ENCODE peak calls at places on chromosomes 3 and 15, in five cellular contexts. J is stimulated activated CD8-positive, alpha-beta memory T cell treated with anti-CD3 and anti-CD28 coated beads, Interleukin-7, amount 100 ng/mL, for 24 hours; P is left ventricle myocardium superior; O is CD4-positive, alpha-beta memory T cell; M is psoas muscle. C is an unnamed sample.
A peak's percentile ranks its signal among the peaks of the same experiment; 100 is the strongest.

GRCh38 chr3:27696906-27697305 is 25.2 kb downstream of the EOMES start:
- DNase-seq in J (no peak), P (no peak), O (no peak), M (no peak), C (no peak)

GRCh38 chr3:38149701-38150100 is 11.2 kb downstream of the MYD88 start:
- DNase-seq in J (no peak), P (no peak), O (no peak), M (no peak), C (no peak)

GRCh38 chr3:41920406-41920970 is 41.4 kb downstream of the ULK4 start:
- DNase-seq in J (no peak), P (no peak), O (no peak), M (no peak), C (no peak)

GRCh38 chr3:113214227-113214626 is 2.9 kb downstream of the BOC start:
- DNase-seq in J (no peak), P (no peak), O (no peak), M (no peak), C (no peak)

GRCh38 chr3:154181127-154181691 is 60.0 kb downstream of the ARHGEF26 start:
- DNase-seq in J (no peak), P (no peak), O (no peak), M (no peak), C (no peak)

GRCh38 chr15:80775340-80775739 is 3.8 kb upstream of the CEMIP start:
- DNase-seq in J (no peak), P (no peak), O (no peak), M (no peak), C (no peak)

GRCh38 chr3:188683032-188683491 is 488.7 kb upstream of the TPRG1 start:
- DNase-seq in J (no peak), P (no peak), O (no peak), M (peak; percentile 32), C (peak; percentile 4)

GRCh38 chr3:64353256-64353655 is 128.0 kb upstream of the PRICKLE2 start:
- DNase-seq in J (no peak), P (no peak), O (no peak), M (no peak), C (no peak)

GRCh38 chr15:100926971-100927756 is 8.0 kb downstream of the LRRK1 start:
- DNase-seq in J (no peak), P (no peak), O (no peak), M (no peak), C (no peak)

GRCh38 chr3:57942872-57943283 is 65.3 kb upstream of the FLNB start:
- DNase-seq in J (no peak), P (peak; percentile 63), O (no peak), M (no peak), C (no peak)

GRCh38 chr3:71046791-71047190 is 536.7 kb downstream of the FOXP1 start:
- DNase-seq in J (no peak), P (no peak), O (no peak), M (no peak), C (no peak)

GRCh38 chr3:30269751-30270445 is 336.5 kb upstream of the TGFBR2 start:
- DNase-seq in J (no peak), P (no peak), O (no peak), M (no peak), C (no peak)

GRCh38 chr3:168952551-168952950 is 711.0 kb downstream of the MECOM start:
- DNase-seq in J (no peak), P (no peak), O (no peak), M (no peak), C (no peak)

GRCh38 chr3:100496711-100497261 is 4.4 kb downstream of the TMEM45A start:
- DNase-seq in J (no peak), P (no peak), O (no peak), M (no peak), C (no peak)

GRCh38 chr3:140599496-140599895 is 78.4 kb upstream of the TRIM42 start:
- DNase-seq in J (no peak), P (no peak), O (no peak), M (no peak), C (no peak)

GRCh38 chr15:45253330-45253729 is 1.3 kb downstream of the SLC28A2 start:
- DNase-seq in J (no peak), P (no peak), O (no peak), M (no peak), C (no peak)

GRCh38 chr3:197374951-197375560 is 76.6 kb upstream of the DLG1 start:
- DNase-seq in J (no peak), P (no peak), O (no peak), M (no peak), C (no peak)

GRCh38 chr15:84099181-84099580 is 136.4 kb upstream of the GOLGA6L4 start:
- DNase-seq in J (no peak), P (peak; percentile 59), O (no peak), M (peak; percentile 18), C (no peak)

GRCh38 chr15:74227968-74228722 is 8.0 kb upstream of the CCDC33 start:
- DNase-seq in J (no peak), P (peak; percentile 48), O (no peak), M (no peak), C (no peak)

GRCh38 chr15:63462053-63462452 is 42.3 kb upstream of the USP3 start:
- DNase-seq in J (no peak), P (no peak), O (no peak), M (no peak), C (no peak)

GRCh38 chr15:92528736-92529135 is 126.8 kb downstream of the FAM174B start:
- DNase-seq in J (no peak), P (no peak), O (no peak), M (no peak), C (no peak)

GRCh38 chr15:89998923-89999675 is 2.0 kb upstream of the ZNF710 start:
- DNase-seq in J (no peak), P (no peak), O (no peak), M (no peak), C (peak; percentile 34)

GRCh38 chr3:147191795-147192385 is 214.5 kb downstream of the ZIC4 start:
- DNase-seq in J (no peak), P (no peak), O (no peak), M (no peak), C (no peak)

GRCh38 chr3:37492468-37492867 is 318.1 kb upstream of the LRRFIP2 start:
- DNase-seq in J (no peak), P (no peak), O (no peak), M (no peak), C (no peak)

GRCh38 chr15:80854104-80854503 is 74.9 kb downstream of the CEMIP start:
- DNase-seq in J (no peak), P (no peak), O (no peak), M (no peak), C (no peak)

GRCh38 chr3:54133196-54133595 is 10.8 kb downstream of the CACNA2D3 start:
- DNase-seq in J (no peak), P (no peak), O (no peak), M (no peak), C (no peak)

GRCh38 chr15:31336943-31337295 is 10.3 kb downstream of the KLF13 start:
- DNase-seq in J (no peak), P (peak; percentile 19), O (no peak), M (no peak), C (no peak)

GRCh38 chr15:39195988-39196486 is 384.8 kb upstream of the THBS1 start:
- DNase-seq in J (no peak), P (no peak), O (no peak), M (no peak), C (no peak)

GRCh38 chr15:69414702-69415161 is 583 bp downstream of the KIF23 start:
- DNase-seq in J (no peak), P (peak; percentile 35), O (peak; percentile 18), M (no peak), C (peak; percentile 3)

GRCh38 chr3:149501524-149501923 is 27.0 kb downstream of the TM4SF4 start:
- DNase-seq in J (no peak), P (no peak), O (no peak), M (no peak), C (no peak)

GRCh38 chr3:132513057-132513456 is 84.0 kb upstream of the ACKR4 start:
- DNase-seq in J (no peak), P (no peak), O (no peak), M (no peak), C (no peak)

GRCh38 chr3:134249935-134250716 is 533 bp downstream of the RYK start:
- DNase-seq in J (no peak), P (peak; percentile 80), O (peak; percentile 37), M (peak; percentile 66), C (peak; percentile 48)

GRCh38 chr3:129105862-129106261 is 15.7 kb downstream of the RAB43 start:
- DNase-seq in J (no peak), P (no peak), O (no peak), M (no peak), C (no peak)

C was measured in CD4-positive, CD25-positive, alpha-beta regulatory T cell.